ENCODE peak calls at places on chromosome 3, in ten cellular contexts. One of them, this sample, is unnamed.

GRCh38 chr3:99794485-99794884 is 23.2 kb upstream of the CMSS1 start:
- DNase-seq in adrenal gland: no peak
- DNase-seq in Panc1: no peak
- DNase-seq in SK-N-SH: no peak
- DNase-seq in endothelial cell: no peak
- DNase-seq in psoas muscle: no peak
- DNase-seq in fibroblast of mammary gland: no peak
- DNase-seq in fibroblast of villous mesenchyme: no peak
- DNase-seq in spleen: no peak
- DNase-seq in neural crest cell: no peak
- DNase-seq in this sample: no peak

GRCh38 chr3:7929319-7929889 is 572.2 kb upstream of the LMCD1 start:
- DNase-seq in neural crest cell: no peak
- DNase-seq in fibroblast of mammary gland: no peak
- DNase-seq in Panc1: no peak
- DNase-seq in SK-N-SH: no peak
- DNase-seq in endothelial cell: no peak
- DNase-seq in fibroblast of villous mesenchyme: no peak
- DNase-seq in psoas muscle: no peak
- DNase-seq in spleen: no peak
- DNase-seq in adrenal gland: no peak
- DNase-seq in this sample: no peak

GRCh38 chr3:59212128-59212764 is 162.4 kb upstream of the CFAP20DC start:
- DNase-seq in fibroblast of villous mesenchyme: peak
- DNase-seq in neural crest cell: no peak
- DNase-seq in Panc1: peak
- DNase-seq in spleen: no peak
- DNase-seq in adrenal gland: no peak
- DNase-seq in endothelial cell: peak
- DNase-seq in fibroblast of mammary gland: peak
- DNase-seq in psoas muscle: no peak
- DNase-seq in SK-N-SH: peak
- DNase-seq in this sample: peak

GRCh38 chr3:77513541-77513940 is 473.6 kb downstream of the ROBO2 start:
- DNase-seq in spleen: no peak
- DNase-seq in endothelial cell: no peak
- DNase-seq in SK-N-SH: peak
- DNase-seq in neural crest cell: no peak
- DNase-seq in adrenal gland: no peak
- DNase-seq in fibroblast of mammary gland: peak
- DNase-seq in Panc1: no peak
- DNase-seq in fibroblast of villous mesenchyme: peak
- DNase-seq in psoas muscle: no peak
- DNase-seq in this sample: peak

GRCh38 chr3:122892118-122892517 is 97.2 kb downstream of the SLC49A4 start:
- DNase-seq in fibroblast of mammary gland: no peak
- DNase-seq in neural crest cell: no peak
- DNase-seq in endothelial cell: no peak
- DNase-seq in SK-N-SH: no peak
- DNase-seq in spleen: no peak
- DNase-seq in fibroblast of villous mesenchyme: no peak
- DNase-seq in adrenal gland: no peak
- DNase-seq in Panc1: no peak
- DNase-seq in psoas muscle: no peak
- DNase-seq in this sample: no peak

GRCh38 chr3:12198301-12198700 is 39.6 kb upstream of the TIMP4 start:
- DNase-seq in adrenal gland: no peak
- DNase-seq in neural crest cell: no peak
- DNase-seq in Panc1: no peak
- DNase-seq in fibroblast of villous mesenchyme: peak
- DNase-seq in fibroblast of mammary gland: peak
- DNase-seq in SK-N-SH: no peak
- DNase-seq in psoas muscle: no peak
- DNase-seq in spleen: no peak
- DNase-seq in endothelial cell: no peak
- DNase-seq in this sample: peak

GRCh38 chr3:46921041-46921440 is 43.5 kb downstream of the PTH1R start:
- DNase-seq in endothelial cell: no peak
- DNase-seq in adrenal gland: no peak
- DNase-seq in spleen: peak
- DNase-seq in neural crest cell: no peak
- DNase-seq in SK-N-SH: no peak
- DNase-seq in fibroblast of villous mesenchyme: no peak
- DNase-seq in fibroblast of mammary gland: no peak
- DNase-seq in Panc1: no peak
- DNase-seq in psoas muscle: peak
- DNase-seq in this sample: no peak

GRCh38 chr3:58032186-58032585 is 24.0 kb downstream of the FLNB start:
- DNase-seq in SK-N-SH: no peak
- DNase-seq in Panc1: no peak
- DNase-seq in neural crest cell: no peak
- DNase-seq in fibroblast of villous mesenchyme: peak
- DNase-seq in spleen: no peak
- DNase-seq in endothelial cell: no peak
- DNase-seq in psoas muscle: no peak
- DNase-seq in fibroblast of mammary gland: peak
- DNase-seq in adrenal gland: no peak
- DNase-seq in this sample: no peak

GRCh38 chr3:110318108-110318507 is 753.5 kb upstream of the NECTIN3 start:
- DNase-seq in adrenal gland: no peak
- DNase-seq in psoas muscle: no peak
- DNase-seq in SK-N-SH: no peak
- DNase-seq in fibroblast of villous mesenchyme: no peak
- DNase-seq in endothelial cell: no peak
- DNase-seq in neural crest cell: no peak
- DNase-seq in spleen: no peak
- DNase-seq in Panc1: no peak
- DNase-seq in fibroblast of mammary gland: peak
- DNase-seq in this sample: peak

GRCh38 chr3:20060924-20061323 is 20.7 kb downstream of the KAT2B start:
- DNase-seq in adrenal gland: no peak
- DNase-seq in endothelial cell: no peak
- DNase-seq in fibroblast of mammary gland: peak
- DNase-seq in Panc1: no peak
- DNase-seq in neural crest cell: no peak
- DNase-seq in psoas muscle: no peak
- DNase-seq in fibroblast of villous mesenchyme: peak
- DNase-seq in SK-N-SH: no peak
- DNase-seq in spleen: no peak
- DNase-seq in this sample: no peak

GRCh38 chr3:123660900-123661299 is 76.0 kb upstream of the HACD2 start:
- DNase-seq in neural crest cell: no peak
- DNase-seq in psoas muscle: peak
- DNase-seq in adrenal gland: peak
- DNase-seq in Panc1: no peak
- DNase-seq in fibroblast of villous mesenchyme: peak
- DNase-seq in endothelial cell: no peak
- DNase-seq in fibroblast of mammary gland: peak
- DNase-seq in SK-N-SH: peak
- DNase-seq in spleen: peak
- DNase-seq in this sample: peak

DNA sequence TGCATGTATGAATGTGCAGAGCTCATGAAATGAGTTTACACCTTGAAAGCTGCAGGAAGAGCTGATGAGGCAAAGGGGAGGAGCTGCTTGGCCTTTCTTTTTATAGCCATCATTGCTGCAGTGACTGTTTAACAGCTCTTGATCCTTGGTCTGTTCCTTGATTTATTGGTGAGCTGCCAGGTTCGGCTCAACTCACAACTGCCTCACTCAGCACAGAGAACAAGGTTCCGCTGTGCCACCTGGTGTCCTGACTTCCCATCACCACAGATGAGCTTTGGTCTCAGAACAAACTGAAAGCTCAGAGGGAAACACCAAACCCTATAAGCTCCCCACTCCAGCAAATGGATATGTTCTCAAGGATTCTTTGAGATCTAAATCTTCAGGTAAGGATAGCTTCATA is 626.1 kb downstream of the MAGI1 start:
- DNase-seq in neural crest cell: no peak
- DNase-seq in adrenal gland: peak
- DNase-seq in fibroblast of mammary gland: no peak
- DNase-seq in spleen: no peak
- DNase-seq in endothelial cell: peak
- DNase-seq in SK-N-SH: no peak
- DNase-seq in fibroblast of villous mesenchyme: peak
- DNase-seq in Panc1: no peak
- DNase-seq in psoas muscle: peak
- DNase-seq in this sample: no peak
- TF ChIP-seq CTCF in neural crest cell: no peak
- TF ChIP-seq CTCF in adrenal gland: no peak
- TF ChIP-seq CTCF in fibroblast of mammary gland: no peak
- TF ChIP-seq CTCF in spleen: no peak
- TF ChIP-seq CTCF in endothelial cell: no peak
- TF ChIP-seq CTCF in SK-N-SH: no peak
- TF ChIP-seq CTCF in fibroblast of villous mesenchyme: no peak
- TF ChIP-seq CTCF in Panc1: no peak
- TF ChIP-seq CTCF in psoas muscle: peak
- TF ChIP-seq CTCF in this sample: no peak

DNA sequence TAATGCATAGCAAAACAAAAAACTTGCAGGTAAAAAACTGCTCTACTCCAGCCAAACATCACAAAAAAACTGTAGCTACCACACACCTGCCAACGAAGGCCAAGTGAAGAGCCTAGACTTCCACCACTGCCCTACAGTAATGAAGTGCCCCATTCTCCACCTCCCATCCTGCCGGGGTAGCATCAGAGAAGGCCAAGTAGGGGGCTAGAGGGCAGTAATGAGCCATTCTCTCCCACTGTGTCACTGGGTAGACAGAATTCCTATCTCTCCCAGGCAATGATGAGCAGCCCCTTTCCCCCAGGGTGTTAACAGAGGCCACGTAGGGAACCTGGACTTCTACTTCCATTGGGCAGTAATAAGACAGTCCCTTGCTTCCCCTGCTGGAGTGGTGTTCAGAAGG is 9.5 kb downstream of the SEC22C start:
- DNase-seq in neural crest cell: peak
- DNase-seq in fibroblast of mammary gland: peak
- DNase-seq in endothelial cell: peak
- DNase-seq in Panc1: no peak
- DNase-seq in spleen: no peak
- DNase-seq in fibroblast of villous mesenchyme: peak
- DNase-seq in SK-N-SH: peak
- DNase-seq in psoas muscle: no peak
- DNase-seq in adrenal gland: no peak
- DNase-seq in this sample: peak
- TF ChIP-seq CTCF in neural crest cell: peak
- TF ChIP-seq CTCF in fibroblast of mammary gland: peak
- TF ChIP-seq CTCF in endothelial cell: peak
- TF ChIP-seq CTCF in Panc1: peak
- TF ChIP-seq CTCF in spleen: no peak
- TF ChIP-seq CTCF in fibroblast of villous mesenchyme: peak
- TF ChIP-seq CTCF in SK-N-SH: peak
- TF ChIP-seq CTCF in psoas muscle: peak
- TF ChIP-seq CTCF in adrenal gland: no peak
- TF ChIP-seq CTCF in this sample: peak

DNA sequence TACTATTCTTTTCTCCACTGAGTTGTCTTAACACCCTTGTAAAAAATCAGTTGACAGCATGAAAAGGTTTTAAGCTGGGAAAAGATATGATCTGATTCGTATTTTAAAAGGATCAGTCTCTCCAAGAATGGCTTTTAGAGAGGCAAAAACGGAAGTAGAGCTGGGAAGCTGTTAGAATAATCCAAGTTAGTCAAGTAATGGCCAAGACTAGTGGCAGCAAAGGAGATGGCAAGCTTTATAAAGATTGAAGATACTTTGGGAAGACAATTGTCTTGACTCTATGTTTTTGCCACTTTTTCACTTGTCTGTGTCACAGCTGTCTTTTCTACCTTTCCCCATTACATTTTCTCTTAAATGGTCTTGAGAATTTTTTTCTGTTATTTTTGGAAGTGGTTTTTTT is 243.5 kb upstream of the MANF start:
- DNase-seq in spleen: no peak
- DNase-seq in neural crest cell: no peak
- DNase-seq in fibroblast of villous mesenchyme: no peak
- DNase-seq in endothelial cell: no peak
- DNase-seq in Panc1: no peak
- DNase-seq in fibroblast of mammary gland: no peak
- DNase-seq in adrenal gland: no peak
- DNase-seq in psoas muscle: no peak
- DNase-seq in SK-N-SH: no peak
- DNase-seq in this sample: no peak
- TF ChIP-seq CTCF in spleen: no peak
- TF ChIP-seq CTCF in neural crest cell: peak
- TF ChIP-seq CTCF in fibroblast of villous mesenchyme: no peak
- TF ChIP-seq CTCF in endothelial cell: no peak
- TF ChIP-seq CTCF in Panc1: no peak
- TF ChIP-seq CTCF in fibroblast of mammary gland: no peak
- TF ChIP-seq CTCF in adrenal gland: no peak
- TF ChIP-seq CTCF in psoas muscle: no peak
- TF ChIP-seq CTCF in SK-N-SH: no peak
- TF ChIP-seq CTCF in this sample: peak

GRCh38 chr3:39271363-39271762 is 8.5 kb downstream of the CX3CR1 start:
- DNase-seq in Panc1: no peak
- DNase-seq in adrenal gland: no peak
- DNase-seq in endothelial cell: no peak
- DNase-seq in fibroblast of villous mesenchyme: no peak
- DNase-seq in spleen: no peak
- DNase-seq in fibroblast of mammary gland: no peak
- DNase-seq in psoas muscle: no peak
- DNase-seq in SK-N-SH: no peak
- DNase-seq in neural crest cell: no peak
- DNase-seq in this sample: no peak

GRCh38 chr3:39272191-39272590 is 7.6 kb downstream of the CX3CR1 start:
- DNase-seq in SK-N-SH: no peak
- DNase-seq in Panc1: no peak
- DNase-seq in neural crest cell: no peak
- DNase-seq in endothelial cell: no peak
- DNase-seq in psoas muscle: no peak
- DNase-seq in fibroblast of villous mesenchyme: no peak
- DNase-seq in fibroblast of mammary gland: no peak
- DNase-seq in spleen: no peak
- DNase-seq in adrenal gland: no peak
- DNase-seq in this sample: no peak

GRCh38 chr3:39275963-39276593 is 3.8 kb downstream of the CX3CR1 start:
- DNase-seq in adrenal gland: no peak
- DNase-seq in Panc1: no peak
- DNase-seq in neural crest cell: no peak
- DNase-seq in fibroblast of villous mesenchyme: no peak
- DNase-seq in spleen: no peak
- DNase-seq in SK-N-SH: no peak
- DNase-seq in psoas muscle: no peak
- DNase-seq in fibroblast of mammary gland: no peak
- DNase-seq in endothelial cell: no peak
- DNase-seq in this sample: no peak

GRCh38 chr3:39275052-39275451 is 4.8 kb downstream of the CX3CR1 start:
- DNase-seq in fibroblast of mammary gland: no peak
- DNase-seq in Panc1: no peak
- DNase-seq in neural crest cell: no peak
- DNase-seq in endothelial cell: no peak
- DNase-seq in psoas muscle: no peak
- DNase-seq in SK-N-SH: no peak
- DNase-seq in spleen: no peak
- DNase-seq in fibroblast of villous mesenchyme: peak
- DNase-seq in adrenal gland: no peak
- DNase-seq in this sample: peak

GRCh38 chr3:39273119-39273518 is 6.7 kb downstream of the CX3CR1 start:
- DNase-seq in Panc1: no peak
- DNase-seq in psoas muscle: no peak
- DNase-seq in spleen: no peak
- DNase-seq in endothelial cell: no peak
- DNase-seq in fibroblast of villous mesenchyme: no peak
- DNase-seq in SK-N-SH: no peak
- DNase-seq in fibroblast of mammary gland: no peak
- DNase-seq in neural crest cell: no peak
- DNase-seq in adrenal gland: no peak
- DNase-seq in this sample: no peak
- TF ChIP-seq CTCF in Panc1: no peak
- TF ChIP-seq CTCF in psoas muscle: no peak
- TF ChIP-seq CTCF in spleen: no peak
- TF ChIP-seq CTCF in endothelial cell: no peak
- TF ChIP-seq CTCF in fibroblast of villous mesenchyme: peak
- TF ChIP-seq CTCF in SK-N-SH: no peak
- TF ChIP-seq CTCF in fibroblast of mammary gland: peak
- TF ChIP-seq CTCF in neural crest cell: no peak
- TF ChIP-seq CTCF in adrenal gland: no peak
- TF ChIP-seq CTCF in this sample: peak

This sample was measured in HFFc6.